ENCODE peak calls at places on chromosomes 4 and X, in six cellular contexts. D is kidney tubule cell, Q is NCI-H2081 treated with DMSO at 0.1 percent for 48 hours, P is GM12891, H is NCI-H1048, E is IMR-90. M is an unnamed sample.

GRCh38 chr4:130479020-130479419 is 1383.1 kb downstream of the C4orf33 start:
- DNase-seq in D (peak), E (peak), P (no peak), Q (no peak), H (no peak), M (no peak)

GRCh38 chr4:90799895-90800294 is 672.7 kb downstream of the CCSER1 start:
- DNase-seq in P (no peak), Q (no peak), H (no peak), D (no peak), E (no peak), M (no peak)

GRCh38 chr4:85613901-85614300 is 139.0 kb downstream of the ARHGAP24 start:
- DNase-seq in E (no peak), D (no peak), H (no peak), Q (no peak), P (no peak), M (no peak)

GRCh38 chr4:109207060-109207459 is 95.4 kb downstream of the COL25A1 start:
- DNase-seq in H (no peak), P (no peak), E (peak), D (no peak), Q (no peak), M (no peak)

GRCh38 chr4:26323807-26324206 is 3.0 kb downstream of the RBPJ start:
- DNase-seq in D (no peak), Q (no peak), E (peak), P (no peak), H (no peak), M (no peak)

GRCh38 chr4:113368056-113368455 is 318.6 kb downstream of the ANK2 start:
- DNase-seq in P (no peak), H (no peak), Q (no peak), D (peak), E (peak), M (no peak)

GRCh38 chrX:112247714-112248113 is 165.1 kb upstream of the TRPC5 start:
- DNase-seq in E (no peak), Q (no peak), P (no peak), D (no peak), H (no peak), M (no peak)

GRCh38 chr4:158176108-158176507 is 3.3 kb upstream of the GASK1B start:
- DNase-seq in H (no peak), D (peak), E (peak), P (no peak), Q (no peak), M (no peak)

GRCh38 chr4:69858683-69859082 is 1.3 kb downstream of the SULT1E1 start:
- DNase-seq in P (no peak), H (peak), Q (no peak), D (peak), E (no peak), M (no peak)

GRCh38 chrX:107936434-107936730 is 45.8 kb downstream of the TEX13B start:
- DNase-seq in P (no peak), E (no peak), Q (no peak), D (no peak), H (no peak), M (no peak)

GRCh38 chr4:96035727-96036126 is 195.8 kb downstream of the PDHA2 start:
- DNase-seq in D (peak), P (no peak), E (no peak), H (no peak), Q (no peak), M (no peak)